ENCODE peak calls at places on chromosomes 5 and 9, in five cellular contexts. One of them, this sample, is unnamed.

GRCh38 chr5:172004824-172005237 is 1.6 kb downstream of the FBXW11 start:
- DNase-seq in NB4: peak; percentile 46
- DNase-seq in HFF-Myc: no peak
- DNase-seq in fibroblast of lung: peak; percentile 39
- DNase-seq in BJ: no peak
- DNase-seq in this sample: no peak

GRCh38 chr5:88776692-88777091 is 106.3 kb downstream of the MEF2C start:
- DNase-seq in NB4: no peak
- DNase-seq in fibroblast of lung: no peak
- DNase-seq in HFF-Myc: no peak
- DNase-seq in BJ: no peak
- DNase-seq in this sample: no peak

GRCh38 chr5:96919754-96920197 is 16.1 kb upstream of the LNPEP start:
- DNase-seq in BJ: no peak
- DNase-seq in HFF-Myc: no peak
- DNase-seq in fibroblast of lung: no peak
- DNase-seq in NB4: no peak
- DNase-seq in this sample: no peak

GRCh38 chr5:123181394-123181801 is 92.4 kb downstream of the PRDM6 start:
- DNase-seq in fibroblast of lung: no peak
- DNase-seq in HFF-Myc: no peak
- DNase-seq in BJ: no peak
- DNase-seq in NB4: no peak
- DNase-seq in this sample: no peak

GRCh38 chr9:82148849-82149544 is 160.4 kb downstream of the SPATA31D1 start:
- DNase-seq in BJ: peak; percentile 82
- DNase-seq in NB4: no peak
- DNase-seq in HFF-Myc: peak; percentile 91
- DNase-seq in fibroblast of lung: peak; percentile 98
- DNase-seq in this sample: peak; percentile 95

GRCh38 chr9:114098660-114099522 is at the start of gene KIF12:
- DNase-seq in fibroblast of lung: no peak
- DNase-seq in BJ: no peak
- DNase-seq in NB4: no peak
- DNase-seq in HFF-Myc: no peak
- DNase-seq in this sample: no peak

GRCh38 chr9:113581865-113582697 is 118.6 kb downstream of the RGS3 start:
- DNase-seq in BJ: no peak
- DNase-seq in NB4: peak; percentile 57
- DNase-seq in fibroblast of lung: no peak
- DNase-seq in HFF-Myc: peak; percentile 77
- DNase-seq in this sample: no peak

GRCh38 chr5:62732677-62733121 is 154.1 kb downstream of the LRRC70 start:
- DNase-seq in NB4: peak; percentile 76
- DNase-seq in HFF-Myc: no peak
- DNase-seq in fibroblast of lung: peak; percentile 1
- DNase-seq in BJ: no peak
- DNase-seq in this sample: no peak

GRCh38 chr9:14033067-14033466 is 280.9 kb downstream of the NFIB start:
- DNase-seq in NB4: no peak
- DNase-seq in fibroblast of lung: no peak
- DNase-seq in BJ: no peak
- DNase-seq in HFF-Myc: no peak
- DNase-seq in this sample: no peak

GRCh38 chr5:89268460-89268859 is 385.5 kb upstream of the MEF2C start:
- DNase-seq in fibroblast of lung: no peak
- DNase-seq in HFF-Myc: no peak
- DNase-seq in BJ: no peak
- DNase-seq in NB4: no peak
- DNase-seq in this sample: no peak

GRCh38 chr5:170498811-170499210 is 5.0 kb upstream of the KCNIP1 start:
- DNase-seq in BJ: no peak
- DNase-seq in NB4: no peak
- DNase-seq in fibroblast of lung: no peak
- DNase-seq in HFF-Myc: no peak
- DNase-seq in this sample: no peak

GRCh38 chr9:94919376-94920098 is 193.0 kb downstream of the AOPEP start:
- DNase-seq in NB4: no peak
- DNase-seq in BJ: no peak
- DNase-seq in fibroblast of lung: peak; percentile 87
- DNase-seq in HFF-Myc: no peak
- DNase-seq in this sample: no peak

GRCh38 chr5:96070625-96071246 is 109.1 kb upstream of the ELL2 start:
- DNase-seq in HFF-Myc: no peak
- DNase-seq in BJ: no peak
- DNase-seq in NB4: peak; percentile 75
- DNase-seq in fibroblast of lung: no peak
- DNase-seq in this sample: no peak

GRCh38 chr9:36937951-36938350 is 96.1 kb downstream of the PAX5 start:
- DNase-seq in BJ: no peak
- DNase-seq in fibroblast of lung: no peak
- DNase-seq in HFF-Myc: no peak
- DNase-seq in NB4: no peak
- DNase-seq in this sample: no peak

GRCh38 chr5:122882836-122883235 is 37.4 kb downstream of the SNX24 start:
- DNase-seq in fibroblast of lung: peak; percentile 67
- DNase-seq in HFF-Myc: no peak
- DNase-seq in BJ: no peak
- DNase-seq in NB4: no peak
- DNase-seq in this sample: no peak

GRCh38 chr9:136043386-136044054 is 51.6 kb downstream of the NACC2 start:
- DNase-seq in NB4: peak; percentile 98
- DNase-seq in BJ: no peak
- DNase-seq in HFF-Myc: no peak
- DNase-seq in fibroblast of lung: no peak
- DNase-seq in this sample: no peak

GRCh38 chr5:11038772-11039171 is 277.7 kb upstream of the DAP start:
- DNase-seq in HFF-Myc: no peak
- DNase-seq in NB4: no peak
- DNase-seq in fibroblast of lung: no peak
- DNase-seq in BJ: no peak
- DNase-seq in this sample: no peak

GRCh38 chr9:137199411-137200121 is 975 bp downstream of the TPRN start:
- DNase-seq in BJ: no peak
- DNase-seq in fibroblast of lung: peak; percentile 30
- DNase-seq in NB4: no peak
- DNase-seq in HFF-Myc: no peak
- DNase-seq in this sample: no peak

GRCh38 chr9:19230356-19231125 is at the start of gene DENND4C:
- DNase-seq in NB4: peak; percentile 99
- DNase-seq in fibroblast of lung: peak; percentile 85
- DNase-seq in BJ: peak; percentile 26
- DNase-seq in HFF-Myc: peak; percentile 52
- DNase-seq in this sample: peak; percentile 33

GRCh38 chr5:37860206-37860605 is 20.4 kb upstream of the GDNF start:
- DNase-seq in BJ: no peak
- DNase-seq in HFF-Myc: no peak
- DNase-seq in NB4: no peak
- DNase-seq in fibroblast of lung: no peak
- DNase-seq in this sample: no peak

GRCh38 chr9:79661279-79661678 is 89.5 kb downstream of the TLE4 start:
- DNase-seq in BJ: no peak
- DNase-seq in NB4: no peak
- DNase-seq in fibroblast of lung: peak; percentile 43
- DNase-seq in HFF-Myc: no peak
- DNase-seq in this sample: no peak

GRCh38 chr9:134390947-134391318 is 64.7 kb downstream of the RXRA start:
- DNase-seq in BJ: no peak
- DNase-seq in fibroblast of lung: no peak
- DNase-seq in HFF-Myc: no peak
- DNase-seq in NB4: no peak
- DNase-seq in this sample: no peak

GRCh38 chr5:172776235-172776594 is 5.2 kb upstream of the DUSP1 start:
- DNase-seq in fibroblast of lung: no peak
- DNase-seq in HFF-Myc: no peak
- DNase-seq in BJ: no peak
- DNase-seq in NB4: no peak
- DNase-seq in this sample: no peak

GRCh38 chr5:37182667-37183066 is 66.5 kb downstream of the CPLANE1 start:
- DNase-seq in HFF-Myc: no peak
- DNase-seq in fibroblast of lung: peak; percentile 1
- DNase-seq in NB4: no peak
- DNase-seq in BJ: no peak
- DNase-seq in this sample: no peak

GRCh38 chr5:73378070-73378469 is 70.5 kb downstream of the FOXD1 start:
- DNase-seq in fibroblast of lung: no peak
- DNase-seq in BJ: no peak
- DNase-seq in NB4: no peak
- DNase-seq in HFF-Myc: no peak
- DNase-seq in this sample: no peak

GRCh38 chr5:24539625-24540024 is 105.2 kb downstream of the CDH10 start:
- DNase-seq in BJ: no peak
- DNase-seq in HFF-Myc: no peak
- DNase-seq in NB4: no peak
- DNase-seq in fibroblast of lung: no peak
- DNase-seq in this sample: no peak

GRCh38 chr5:114255275-114255674 is 106.6 kb upstream of the KCNN2 start:
- DNase-seq in fibroblast of lung: no peak
- DNase-seq in NB4: no peak
- DNase-seq in BJ: no peak
- DNase-seq in HFF-Myc: no peak
- DNase-seq in this sample: no peak

GRCh38 chr5:65506961-65507360 is 25.2 kb upstream of the ADAMTS6 start:
- DNase-seq in fibroblast of lung: peak; percentile 81
- DNase-seq in BJ: peak; percentile 46
- DNase-seq in HFF-Myc: no peak
- DNase-seq in NB4: no peak
- DNase-seq in this sample: peak; percentile 72

GRCh38 chr5:153559926-153560325 is 69.5 kb downstream of the GRIA1 start:
- DNase-seq in HFF-Myc: no peak
- DNase-seq in BJ: no peak
- DNase-seq in NB4: no peak
- DNase-seq in fibroblast of lung: peak; percentile 44
- DNase-seq in this sample: no peak

GRCh38 chr9:20664501-20664900 is 19.6 kb upstream of the FOCAD start:
- DNase-seq in NB4: no peak
- DNase-seq in fibroblast of lung: no peak
- DNase-seq in BJ: no peak
- DNase-seq in HFF-Myc: no peak
- DNase-seq in this sample: no peak

GRCh38 chr5:51890435-51891116 is 507.3 kb downstream of the ISL1 start:
- DNase-seq in BJ: no peak
- DNase-seq in HFF-Myc: no peak
- DNase-seq in NB4: no peak
- DNase-seq in fibroblast of lung: no peak
- DNase-seq in this sample: no peak
- TF ChIP-seq CTCF in BJ: no peak
- TF ChIP-seq CTCF in HFF-Myc: no peak
- TF ChIP-seq CTCF in NB4: no peak
- TF ChIP-seq CTCF in fibroblast of lung: no peak
- TF ChIP-seq CTCF in this sample: no peak

GRCh38 chr5:139704748-139705147 is 56.6 kb downstream of the CXXC5 start:
- DNase-seq in NB4: peak; percentile 0
- DNase-seq in BJ: no peak
- DNase-seq in fibroblast of lung: no peak
- DNase-seq in HFF-Myc: no peak
- DNase-seq in this sample: no peak

GRCh38 chr5:139699352-139699751 is 51.2 kb downstream of the CXXC5 start:
- DNase-seq in NB4: no peak
- DNase-seq in BJ: no peak
- DNase-seq in HFF-Myc: no peak
- DNase-seq in fibroblast of lung: no peak
- DNase-seq in this sample: no peak

GRCh38 chr5:139702548-139702947 is 54.4 kb downstream of the CXXC5 start:
- DNase-seq in fibroblast of lung: no peak
- DNase-seq in BJ: no peak
- DNase-seq in HFF-Myc: no peak
- DNase-seq in NB4: no peak
- DNase-seq in this sample: no peak

GRCh38 chr5:139698461-139699146 is 50.5 kb downstream of the CXXC5 start:
- DNase-seq in NB4: peak; percentile 56
- DNase-seq in BJ: no peak
- DNase-seq in HFF-Myc: no peak
- DNase-seq in fibroblast of lung: peak; percentile 86
- DNase-seq in this sample: no peak

GRCh38 chr5:139700711-139701693 is 52.9 kb downstream of the CXXC5 start:
- DNase-seq in BJ: no peak
- DNase-seq in fibroblast of lung: no peak
- DNase-seq in HFF-Myc: no peak
- DNase-seq in NB4: peak; percentile 67
- DNase-seq in this sample: no peak
- H3K4me3 ChIP-seq in BJ: no peak overlapping the region
- H3K4me3 ChIP-seq in fibroblast of lung: no peak overlapping the region
- H3K4me3 ChIP-seq in HFF-Myc: no peak overlapping the region
- H3K4me3 ChIP-seq in NB4: no peak overlapping the region
- H3K4me3 ChIP-seq in this sample: no peak overlapping the region

GRCh38 chr9:2158111-2158610 is 143.0 kb downstream of the SMARCA2 start:
- DNase-seq in BJ: no peak
- DNase-seq in NB4: peak; percentile 86
- DNase-seq in fibroblast of lung: peak; percentile 69
- DNase-seq in HFF-Myc: peak; percentile 72
- DNase-seq in this sample: no peak
- TF ChIP-seq CTCF in BJ: no peak
- TF ChIP-seq CTCF in NB4: no peak
- TF ChIP-seq CTCF in fibroblast of lung: no peak
- TF ChIP-seq CTCF in HFF-Myc: no peak
- TF ChIP-seq CTCF in this sample: no peak

GRCh38 chr9:109640232-109641078 is 139.5 kb upstream of the PALM2AKAP2 start:
- DNase-seq in BJ: no peak
- DNase-seq in HFF-Myc: no peak
- DNase-seq in NB4: no peak
- DNase-seq in fibroblast of lung: peak; percentile 62
- DNase-seq in this sample: no peak
- H3K4me3 ChIP-seq in BJ: peak overlapping the region; percentile 30
- H3K4me3 ChIP-seq in HFF-Myc: peak overlapping the region; percentile 28
- H3K4me3 ChIP-seq in NB4: no peak overlapping the region
- H3K4me3 ChIP-seq in fibroblast of lung: peak overlapping the region; percentile 31
- H3K4me3 ChIP-seq in this sample: peak overlapping the region; percentile 40

DNA sequence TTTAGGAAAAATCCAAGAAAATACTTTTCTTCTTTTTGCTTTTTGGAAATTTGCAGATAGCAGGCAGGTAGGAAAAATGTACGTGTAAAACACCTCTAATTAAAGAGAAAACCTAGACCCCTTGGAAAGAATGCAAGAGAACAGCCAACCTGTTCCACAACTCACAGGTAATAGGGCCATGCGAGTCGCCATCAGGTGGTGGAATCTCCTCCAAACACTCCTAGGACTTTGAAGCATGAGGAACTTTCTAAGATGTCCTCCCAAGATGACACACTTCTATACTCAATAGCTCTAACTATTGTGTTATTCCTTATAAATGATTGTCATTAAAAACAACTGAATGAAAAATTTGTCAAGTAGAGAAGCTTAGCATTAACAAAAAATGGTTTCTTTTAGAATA is 174.0 kb downstream of the TMC1 start:
- DNase-seq in BJ: no peak
- DNase-seq in fibroblast of lung: no peak
- DNase-seq in HFF-Myc: no peak
- DNase-seq in NB4: no peak
- DNase-seq in this sample: no peak
- TF ChIP-seq CTCF in BJ: no peak
- TF ChIP-seq CTCF in fibroblast of lung: no peak
- TF ChIP-seq CTCF in HFF-Myc: no peak
- TF ChIP-seq CTCF in NB4: no peak
- TF ChIP-seq CTCF in this sample: no peak

This sample was measured in AG09309.